ENCODE peak calls at places on chromosomes 12 and 14, in seven cellular contexts. C, S, L, B, D, Q and H are unnamed samples. For H3K9me3, the result is how much of the 10 kb centered on the place peaks cover.

GRCh38 chr14:90409209-90409730 is 12.4 kb downstream of the CALM1 start:
- DNase-seq in C (no peak), S (no peak), L (no peak), B (peak), D (peak), Q (no peak), H (no peak)

GRCh38 chr12:124236651-124237050 is 58.2 kb upstream of the RFLNA start:
- DNase-seq in C (no peak), S (no peak), L (no peak), B (no peak), D (peak), Q (no peak), H (no peak)

GRCh38 chr14:101242442-101243385 is 318.6 kb upstream of the DIO3 start:
- DNase-seq in C (peak), S (no peak), L (no peak), B (no peak), D (no peak), Q (no peak), H (peak)

GRCh38 chr12:68236421-68237059 is 10.9 kb upstream of the IL26 start:
- DNase-seq in C (no peak), S (no peak), L (no peak), B (peak), D (no peak), Q (peak), H (no peak)

GRCh38 chr12:7067096-7067495 is 6.6 kb downstream of the C1S start:
- DNase-seq in C (no peak), S (no peak), L (no peak), B (no peak), D (no peak), Q (no peak), H (no peak)

GRCh38 chr12:106767954-106768501 is 6.5 kb upstream of the RIC8B start:
- DNase-seq in C (no peak), S (no peak), L (no peak), B (peak), D (no peak), Q (no peak), H (no peak)

GRCh38 chr12:101697930-101698781 is 716 bp downstream of the CHPT1 start:
- DNase-seq in C (peak), S (peak), L (peak), B (peak), D (peak), Q (no peak), H (no peak)

GRCh38 chr14:95257521-95257920 is 62.2 kb downstream of the CLMN start:
- DNase-seq in C (no peak), S (no peak), L (no peak), B (no peak), D (no peak), Q (no peak), H (no peak)

GRCh38 chr12:113149361-113150150 is at the start of gene CFAP73:
- DNase-seq in C (peak), S (peak), L (peak), B (peak), D (peak), Q (peak), H (no peak)

GRCh38 chr12:47816646-47817271 is 2.9 kb downstream of the HDAC7 start:
- DNase-seq in C (no peak), S (no peak), L (no peak), B (no peak), D (no peak), Q (no peak), H (no peak)

GRCh38 chr14:98513558-98513957 is 758.4 kb downstream of the BCL11B start:
- DNase-seq in C (no peak), S (no peak), L (no peak), B (no peak), D (no peak), Q (no peak), H (no peak)
- H3K9me3 ChIP-seq in C (under half), S (under half), L (under half), B (under half), D (under half), Q (under half), H (under half)

GRCh38 chr12:92601680-92602079 is 101.1 kb upstream of the PLEKHG7 start:
- DNase-seq in C (no peak), S (no peak), L (no peak), B (no peak), D (no peak), Q (no peak), H (no peak)

GRCh38 chr12:92604786-92605185 is 98.0 kb upstream of the PLEKHG7 start:
- DNase-seq in C (no peak), S (no peak), L (no peak), B (no peak), D (no peak), Q (no peak), H (no peak)

GRCh38 chr12:92603741-92604432 is 98.9 kb upstream of the PLEKHG7 start:
- DNase-seq in C (no peak), S (no peak), L (no peak), B (no peak), D (peak), Q (no peak), H (no peak)

GRCh38 chr12:92602476-92602875 is 100.3 kb upstream of the PLEKHG7 start:
- DNase-seq in C (no peak), S (no peak), L (no peak), B (no peak), D (peak), Q (no peak), H (no peak)

GRCh38 chr12:92602930-92603623 is 99.7 kb upstream of the PLEKHG7 start:
- DNase-seq in C (no peak), S (no peak), L (no peak), B (no peak), D (peak), Q (no peak), H (no peak)
- H3K9me3 ChIP-seq in C (under half), S (under half), L (under half), B (under half), D (under half), Q (under half), H (under half)

GRCh38 chr12:38159092-38159551 is 157.5 kb upstream of the ALG10B start:
- DNase-seq in C (no peak), S (no peak), L (no peak), B (no peak), D (no peak), Q (no peak), H (no peak)

GRCh38 chr12:38158428-38159091 is 158.0 kb upstream of the ALG10B start:
- DNase-seq in C (no peak), S (no peak), L (no peak), B (no peak), D (no peak), Q (no peak), H (no peak)

GRCh38 chr12:38160318-38161122 is 156.1 kb upstream of the ALG10B start:
- DNase-seq in C (no peak), S (no peak), L (no peak), B (no peak), D (no peak), Q (no peak), H (no peak)

GRCh38 chr12:38161123-38162000 is 155.2 kb upstream of the ALG10B start:
- DNase-seq in C (no peak), S (no peak), L (no peak), B (no peak), D (no peak), Q (no peak), H (no peak)

GRCh38 chr12:38159591-38160317 is 156.8 kb upstream of the ALG10B start:
- DNase-seq in C (no peak), S (no peak), L (no peak), B (no peak), D (no peak), Q (no peak), H (no peak)
- H3K9me3 ChIP-seq in C (under half), S (under half), L (under half), B (under half), D (half or more), Q (under half), H (under half)

DNA sequence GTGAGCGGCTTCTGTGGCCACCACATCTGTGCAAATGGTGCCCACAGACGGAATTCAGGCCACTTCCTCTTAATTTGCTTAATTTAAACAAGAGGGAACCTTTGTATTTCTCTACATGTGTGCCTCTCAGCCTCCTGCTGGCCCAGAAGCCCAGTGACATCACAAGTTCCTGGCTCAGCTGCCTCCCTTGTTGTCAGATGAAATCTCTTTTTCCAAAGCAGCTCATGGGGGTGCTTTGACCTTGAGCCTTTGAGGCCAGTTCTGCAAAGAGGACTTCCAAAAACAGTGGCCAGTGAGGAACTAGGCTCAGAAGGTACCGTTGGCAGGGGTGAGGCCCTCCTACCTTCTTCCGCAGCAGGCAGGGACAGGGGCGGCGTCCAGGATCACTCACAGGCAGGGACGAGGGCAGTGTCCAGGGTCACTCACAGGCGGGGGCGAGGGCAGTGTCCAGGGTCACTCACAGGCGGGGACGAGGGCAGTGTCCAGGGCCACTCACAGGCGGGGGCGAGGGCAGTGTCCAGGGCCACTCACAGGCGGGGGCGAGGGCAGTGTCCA is 35.0 kb upstream of the GALNT9 start:
- DNase-seq in C (peak), S (no peak), L (no peak), B (no peak), D (no peak), Q (no peak), H (no peak)
- H3K9me3 ChIP-seq in C (under half), S (under half), L (under half), B (under half), D (under half), Q (under half), H (under half)